ENCODE peak calls at places on chromosome 9, in ten cellular contexts. F is AG10803; L is NCI-H2081; G is pancreas; B is stimulated activated CD4-positive, alpha-beta T cell treated with anti-CD3 and anti-CD28 coated beads, Interleukin-4, amount 100 ng/mL, for 48 hours; E is non-pigmented ciliary epithelial cell; Q is fibroblast of gingiva; R is HS-5; O is OCI-LY7; T is Kasumi-1. I is an unnamed sample.

GRCh38 chr9:89021154-89021803 is 30.0 kb downstream of the S1PR3 start:
- DNase-seq in T (peak), F (peak), R (peak), Q (peak), E (peak), B (no peak), G (no peak), L (no peak), O (no peak), I (no peak)

GRCh38 chr9:122336189-122336588 is 34.6 kb upstream of the PTGS1 start:
- DNase-seq in F (no peak), T (no peak), E (no peak), G (no peak), R (no peak), L (no peak), Q (no peak), O (no peak), B (no peak), I (no peak)

GRCh38 chr9:3136230-3136629 is 292.3 kb upstream of the PUM3 start:
- DNase-seq in E (no peak), G (no peak), B (no peak), R (no peak), T (no peak), F (no peak), L (no peak), Q (no peak), O (no peak), I (no peak)

GRCh38 chr9:33306037-33306436 is 15.7 kb downstream of the NFX1 start:
- DNase-seq in B (no peak), F (no peak), O (no peak), G (no peak), Q (no peak), T (no peak), L (no peak), E (no peak), R (no peak), I (no peak)

GRCh38 chr9:137269231-137269772 is 8.2 kb upstream of the TOR4A start:
- DNase-seq in O (peak), B (no peak), R (no peak), Q (peak), G (no peak), E (no peak), L (no peak), F (peak), T (no peak), I (no peak)

GRCh38 chr9:84667571-84668203 is 1.8 kb upstream of the NTRK2 start:
- DNase-seq in R (peak), F (no peak), G (no peak), Q (no peak), O (no peak), E (no peak), B (no peak), L (peak), T (no peak), I (no peak)

GRCh38 chr9:88653926-88654325 is 118.9 kb downstream of the NXNL2 start:
- DNase-seq in F (peak), E (no peak), B (no peak), Q (peak), T (no peak), G (no peak), R (peak), O (no peak), L (no peak), I (no peak)

GRCh38 chr9:121673576-121673975 is 22.1 kb downstream of the DAB2IP start:
- DNase-seq in O (no peak), F (no peak), T (no peak), R (no peak), B (no peak), L (no peak), Q (no peak), E (no peak), G (no peak), I (no peak)

GRCh38 chr9:124513374-124513994 is 6.3 kb upstream of the NR5A1 start:
- DNase-seq in G (no peak), L (peak), O (peak), T (peak), R (no peak), Q (no peak), E (no peak), F (no peak), B (no peak), I (no peak)